ENCODE peak calls at places on chromosomes 16 and 17, in five cellular contexts. L is stomach; Q is spleen; V is uterus; A is CD8-positive, alpha-beta memory T cell. D is an unnamed sample.

GRCh38 chr17:38872671-38873385 is 3.0 kb downstream of the LASP1 start:
- DNase-seq in L (peak; percentile 75), Q (no peak), V (no peak), A (no peak), D (no peak)

GRCh38 chr16:75304521-75305363 is 53.3 kb upstream of the BCAR1 start:
- DNase-seq in L (peak; percentile 28), Q (peak; percentile 84), V (peak; percentile 37), A (no peak), D (no peak)

GRCh38 chr16:2246301-2246885 is 5.0 kb downstream of the ECI1 start:
- DNase-seq in L (no peak), Q (no peak), V (no peak), A (no peak), D (no peak)

GRCh38 chr16:31055613-31056012 is 18.4 kb downstream of the ZNF668 start:
- DNase-seq in L (no peak), Q (no peak), V (no peak), A (no peak), D (no peak)

GRCh38 chr17:10061131-10061581 is 137.2 kb downstream of the GAS7 start:
- DNase-seq in L (no peak), Q (no peak), V (peak; percentile 59), A (no peak), D (no peak)

GRCh38 chr17:72611172-72611571 is 481.3 kb downstream of the SLC39A11 start:
- DNase-seq in L (no peak), Q (no peak), V (no peak), A (no peak), D (no peak)

GRCh38 chr17:82865996-82866395 is 26.2 kb upstream of the ZNF750 start:
- DNase-seq in L (no peak), Q (no peak), V (no peak), A (no peak), D (no peak)

GRCh38 chr17:57678393-57678792 is 66.7 kb downstream of the CCDC182 start:
- DNase-seq in L (no peak), Q (peak; percentile 29), V (peak; percentile 1), A (no peak), D (no peak)

GRCh38 chr17:3512512-3513171 is 36.8 kb downstream of the ASPA start:
- DNase-seq in L (peak; percentile 49), Q (no peak), V (peak; percentile 81), A (no peak), D (no peak)

GRCh38 chr17:27920569-27920968 is 27.4 kb upstream of the LYRM9 start:
- DNase-seq in L (no peak), Q (no peak), V (no peak), A (no peak), D (no peak)

GRCh38 chr16:19677403-19677802 is 40.6 kb downstream of the KNOP1 start:
- DNase-seq in L (no peak), Q (no peak), V (no peak), A (no peak), D (no peak)

GRCh38 chr17:13393841-13394710 is 207.7 kb downstream of the HS3ST3A1 start:
- DNase-seq in L (no peak), Q (no peak), V (no peak), A (no peak), D (no peak)

GRCh38 chr16:57525761-57526160 is 10.6 kb downstream of the CCDC102A start:
- DNase-seq in L (no peak), Q (peak; percentile 74), V (peak; percentile 48), A (no peak), D (no peak)

GRCh38 chr16:35148748-35149147 is 1689.3 kb downstream of the TP53TG3F start:
- DNase-seq in L (no peak), Q (peak; percentile 35), V (no peak), A (no peak), D (no peak)
- H3K9me3 ChIP-seq in L (peaks cover 83% of the 10 kb centered on the region), Q (peaks cover 31% of the 10 kb centered on the region), V (no peaks in the 10 kb centered on the region), A (no peaks in the 10 kb centered on the region), D (peaks cover 7% of the 10 kb centered on the region)

GRCh38 chr17:60823520-60823919 is 145.9 kb downstream of the BCAS3 start:
- DNase-seq in L (no peak), Q (no peak), V (no peak), A (no peak), D (no peak)

GRCh38 chr17:60825351-60825750 is 147.7 kb downstream of the BCAS3 start:
- DNase-seq in L (no peak), Q (no peak), V (no peak), A (no peak), D (no peak)

GRCh38 chr17:60832206-60832605 is 154.6 kb downstream of the BCAS3 start:
- DNase-seq in L (no peak), Q (no peak), V (no peak), A (no peak), D (no peak)

DNA sequence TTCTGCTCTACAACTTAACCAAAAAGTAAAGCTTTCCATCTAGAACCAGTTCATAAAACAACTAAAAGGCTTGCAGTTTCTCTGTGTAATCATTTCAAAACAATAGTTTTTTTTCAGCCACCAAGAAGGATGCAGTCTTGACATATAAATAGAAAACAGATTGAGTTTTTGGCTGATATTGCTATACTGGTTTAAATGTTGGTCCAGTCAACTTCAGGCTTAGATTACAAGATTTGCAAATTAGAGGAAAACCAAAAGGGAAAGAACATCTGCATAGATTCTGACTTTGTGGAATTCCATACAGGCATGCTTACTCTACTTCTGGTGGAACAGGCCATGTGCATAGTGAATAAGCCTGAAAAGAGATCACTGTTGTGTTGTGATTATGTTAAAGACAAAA is 150.3 kb downstream of the BCAS3 start:
- DNase-seq in L (no peak), Q (no peak), V (no peak), A (no peak), D (no peak)
- H3K4me1 ChIP-seq in L (peaks cover 8% of the 10 kb centered on the region), Q (no peaks in the 10 kb centered on the region), V (no peaks in the 10 kb centered on the region), A (no peaks in the 10 kb centered on the region), D (no peaks in the 10 kb centered on the region)

DNA sequence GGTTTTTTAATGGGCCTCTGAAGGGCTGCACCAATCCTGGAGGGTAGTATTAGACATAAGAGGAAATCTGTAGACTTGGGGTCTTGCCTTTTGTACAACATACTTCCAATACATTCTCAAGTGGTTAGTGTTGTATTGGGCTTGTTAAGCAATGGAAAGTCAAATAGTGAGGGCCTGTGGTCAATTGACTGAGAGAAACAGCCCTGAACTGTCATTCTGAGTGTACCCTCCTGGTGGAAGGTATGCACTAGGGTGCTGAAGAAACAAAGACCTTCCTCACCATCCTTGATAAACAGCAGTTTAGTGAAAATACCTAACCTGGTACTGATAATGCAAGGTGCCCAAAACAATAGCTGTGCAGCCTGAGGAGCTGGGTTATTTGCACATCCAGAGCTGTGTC is 22.2 kb downstream of the OR2C1 start:
- DNase-seq in L (no peak), Q (no peak), V (no peak), A (no peak), D (no peak)
- H3K9me3 ChIP-seq in L (no peaks in the 10 kb centered on the region), Q (no peaks in the 10 kb centered on the region), V (peaks cover 70% of the 10 kb centered on the region), A (peaks cover 33% of the 10 kb centered on the region), D (no peaks in the 10 kb centered on the region)

GRCh38 chr17:46930083-46930482 is 7.1 kb downstream of the GOSR2 start:
- DNase-seq in L (no peak), Q (no peak), V (no peak), A (no peak), D (no peak)
- H3K4me1 ChIP-seq in L (peaks cover 44% of the 10 kb centered on the region), Q (peaks cover 57% of the 10 kb centered on the region), V (peaks cover 5% of the 10 kb centered on the region), A (peaks cover 27% of the 10 kb centered on the region), D (no peaks in the 10 kb centered on the region)

DNA sequence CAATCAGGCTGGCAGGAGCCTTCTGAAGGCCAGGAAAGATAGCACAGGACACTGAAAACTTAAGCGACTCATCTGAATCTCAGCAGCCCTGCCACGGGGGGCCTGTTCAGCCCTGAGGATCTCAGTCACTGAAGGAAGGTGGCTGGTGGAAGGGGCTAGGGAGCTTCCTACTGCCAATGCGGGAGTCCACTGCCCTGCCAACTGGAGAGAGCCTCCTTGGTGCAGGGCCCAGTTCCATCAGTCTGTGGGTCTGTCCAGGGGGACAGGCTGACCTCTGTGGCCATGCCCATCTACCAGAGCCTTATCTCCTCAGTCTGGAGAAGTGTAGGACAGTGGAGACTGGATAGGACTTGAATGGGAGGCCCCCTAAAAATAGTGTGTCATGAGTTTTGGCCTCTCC is 1851.6 kb downstream of the TP53TG3F start:
- DNase-seq in L (no peak), Q (no peak), V (no peak), A (no peak), D (no peak)
- H3K9me3 ChIP-seq in L (peaks cover 77% of the 10 kb centered on the region), Q (peaks cover 2% of the 10 kb centered on the region), V (no peaks in the 10 kb centered on the region), A (no peaks in the 10 kb centered on the region), D (no peaks in the 10 kb centered on the region)

DNA sequence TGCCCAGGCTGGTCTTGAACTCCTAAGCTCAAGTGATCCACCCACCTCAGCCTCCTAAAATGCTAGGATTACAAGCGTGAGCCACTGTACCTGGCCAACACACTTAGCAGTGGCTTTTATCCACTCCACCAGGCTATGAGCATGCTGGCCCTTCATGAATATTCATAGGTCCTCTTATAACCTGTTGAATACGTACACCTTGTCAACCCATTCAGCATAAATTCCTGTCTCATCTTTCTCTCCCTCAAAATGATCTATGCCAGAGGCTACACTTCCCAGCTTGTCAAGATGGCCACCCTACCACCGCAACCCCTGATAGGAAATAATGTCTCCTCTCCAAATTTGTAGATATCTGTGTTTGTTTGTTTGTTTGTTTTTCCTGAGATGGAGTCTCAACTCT is 11.0 kb upstream of the ZG16 start:
- DNase-seq in L (no peak), Q (no peak), V (no peak), A (no peak), D (no peak)
- H3K4me1 ChIP-seq in L (peaks cover 12% of the 10 kb centered on the region), Q (no peaks in the 10 kb centered on the region), V (no peaks in the 10 kb centered on the region), A (peaks cover 5% of the 10 kb centered on the region), D (no peaks in the 10 kb centered on the region)

GRCh38 chr17:35104844-35105450 is 14.7 kb downstream of the RAD51D start:
- DNase-seq in L (no peak), Q (no peak), V (no peak), A (no peak), D (no peak)
- H3K9me3 ChIP-seq in L (no peaks in the 10 kb centered on the region), Q (no peaks in the 10 kb centered on the region), V (no peaks in the 10 kb centered on the region), A (no peaks in the 10 kb centered on the region), D (no peaks in the 10 kb centered on the region)

DNA sequence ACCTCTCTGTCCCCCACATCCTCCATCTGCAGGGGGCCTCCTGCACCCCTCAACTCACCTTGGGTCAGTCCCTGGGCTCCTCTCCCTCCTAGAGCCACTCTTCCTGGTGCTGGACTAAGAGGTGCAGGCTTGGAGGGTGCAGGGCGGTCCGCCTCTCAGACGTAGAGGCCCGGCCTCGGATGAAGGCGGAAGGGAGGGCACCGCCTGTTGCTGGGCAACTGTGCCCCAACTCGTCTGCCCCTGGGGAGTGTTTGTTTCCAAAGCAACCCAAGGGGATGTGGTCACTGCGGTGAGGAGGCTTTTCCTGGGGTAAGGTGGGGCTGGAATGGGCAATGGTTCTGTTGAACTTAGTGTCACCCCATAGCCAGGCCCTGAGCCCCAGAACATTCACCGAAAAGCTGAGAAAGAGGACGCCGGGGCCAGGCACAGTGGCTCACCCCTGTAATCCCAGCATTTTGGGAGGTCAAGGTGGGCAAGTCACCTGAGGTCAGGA is at the start of gene C16orf54:
- DNase-seq in L (peak; percentile 73), Q (peak; percentile 99), V (peak; percentile 29), A (peak; percentile 89), D (no peak)
- H3K4me1 ChIP-seq in L (peaks cover 18% of the 10 kb centered on the region), Q (peaks cover 65% of the 10 kb centered on the region), V (no peaks in the 10 kb centered on the region), A (peaks cover 65% of the 10 kb centered on the region), D (no peaks in the 10 kb centered on the region)

GRCh38 chr17:53409588-53409987 is 413.1 kb upstream of the KIF2B start:
- DNase-seq in L (no peak), Q (no peak), V (no peak), A (no peak), D (no peak)
- H3K9me3 ChIP-seq in L (peaks cover 23% of the 10 kb centered on the region), Q (peaks cover 18% of the 10 kb centered on the region), V (peaks cover 3% of the 10 kb centered on the region), A (no peaks in the 10 kb centered on the region), D (peaks cover 5% of the 10 kb centered on the region)

D was measured in OCI-LY7.